ENCODE peak calls at places on chromosomes 5 and 9, in eight cellular contexts. M, W, J, I, C, T, B and Z are unnamed samples.

GRCh38 chr5:7642029-7642428 is 208.9 kb downstream of the CFAP90 start:
- DNase-seq in M (no peak), W (no peak), J (no peak), I (no peak), C (no peak), T (no peak), B (no peak), Z (no peak)

GRCh38 chr5:170393235-170393634 is 4.1 kb upstream of the KCNMB1 start:
- DNase-seq in M (no peak), W (no peak), J (no peak), I (no peak), C (no peak), T (no peak), B (no peak), Z (no peak)

GRCh38 chr9:86821011-86821845 is 126.1 kb downstream of the GAS1 start:
- DNase-seq in M (no peak), W (no peak), J (no peak), I (no peak), C (no peak), T (no peak), B (no peak), Z (no peak)

GRCh38 chr5:91925249-91925648 is 542.1 kb upstream of the ARRDC3 start:
- DNase-seq in M (no peak), W (no peak), J (no peak), I (no peak), C (no peak), T (no peak), B (no peak), Z (no peak)

GRCh38 chr5:124823336-124823849 is 77.0 kb upstream of the ZNF608 start:
- DNase-seq in M (no peak), W (no peak), J (no peak), I (no peak), C (no peak), T (no peak), B (no peak), Z (no peak)

GRCh38 chr5:4019841-4020240 is 424.2 kb downstream of the IRX1 start:
- DNase-seq in M (no peak), W (no peak), J (no peak), I (no peak), C (no peak), T (no peak), B (no peak), Z (no peak)

GRCh38 chr5:151222769-151223446 is 984 bp downstream of the CCDC69 start:
- DNase-seq in M (peak), W (no peak), J (no peak), I (no peak), C (no peak), T (no peak), B (peak), Z (no peak)

GRCh38 chr9:92974696-92975451 is 27.6 kb downstream of the FGD3 start:
- DNase-seq in M (peak), W (no peak), J (no peak), I (no peak), C (no peak), T (no peak), B (no peak), Z (no peak)

GRCh38 chr9:134972140-134972539 is 54.4 kb upstream of the FCN1 start:
- DNase-seq in M (peak), W (no peak), J (no peak), I (no peak), C (no peak), T (no peak), B (peak), Z (no peak)

GRCh38 chr9:133058550-133059320 is 3.0 kb upstream of the CEL start:
- DNase-seq in M (no peak), W (no peak), J (no peak), I (no peak), C (no peak), T (no peak), B (no peak), Z (no peak)

GRCh38 chr5:111320953-111321352 is 96.8 kb downstream of the CAMK4 start:
- DNase-seq in M (no peak), W (no peak), J (no peak), I (no peak), C (no peak), T (no peak), B (no peak), Z (no peak)

GRCh38 chr9:88659126-88659525 is 124.1 kb downstream of the NXNL2 start:
- DNase-seq in M (no peak), W (no peak), J (no peak), I (no peak), C (no peak), T (no peak), B (no peak), Z (no peak)